ENCODE peak calls at places on chromosomes 11 and 22, in eight cellular contexts. D is NCI-H146; P is RPMI8226; U is NCI-H2029; I is effector memory CD8-positive, alpha-beta T cell; H is trophoblast cell; Y is EL; V is spleen. B is an unnamed sample.

GRCh38 chr11:8777907-8778767 is 95.5 kb downstream of the RPL27A start:
- DNase-seq in D (no peak), P (no peak), U (no peak), I (no peak), H (no peak), Y (peak), V (no peak), B (no peak)

GRCh38 chr22:46958191-46958590 is 195.7 kb downstream of the TBC1D22A start:
- DNase-seq in D (no peak), P (no peak), U (no peak), I (no peak), H (no peak), Y (no peak), V (no peak), B (no peak)

GRCh38 chr11:111735262-111736116 is 30.7 kb downstream of the PPP2R1B start:
- DNase-seq in D (peak), P (no peak), U (peak), I (no peak), H (peak), Y (peak), V (peak), B (no peak)

GRCh38 chr11:44031549-44031948 is 16.2 kb upstream of the ACCSL start:
- DNase-seq in D (no peak), P (no peak), U (no peak), I (no peak), H (no peak), Y (no peak), V (no peak), B (no peak)

GRCh38 chr11:75536786-75537629 is 11.3 kb upstream of the GDPD5 start:
- DNase-seq in D (no peak), P (peak), U (no peak), I (peak), H (peak), Y (no peak), V (no peak), B (peak)

GRCh38 chr22:24433001-24433867 is 5.8 kb downstream of the ADORA2A start:
- DNase-seq in D (no peak), P (no peak), U (no peak), I (no peak), H (no peak), Y (no peak), V (peak), B (no peak)

GRCh38 chr22:40588726-40589125 is 47.8 kb downstream of the MRTFA start:
- DNase-seq in D (no peak), P (no peak), U (no peak), I (no peak), H (peak), Y (peak), V (no peak), B (no peak)

GRCh38 chr11:119791701-119792151 is 62.7 kb upstream of the NECTIN1 start:
- DNase-seq in D (peak), P (no peak), U (no peak), I (no peak), H (no peak), Y (no peak), V (peak), B (no peak)

GRCh38 chr11:10899542-10899830 is 41.6 kb upstream of the ZBED5 start:
- DNase-seq in D (no peak), P (no peak), U (no peak), I (no peak), H (no peak), Y (no peak), V (no peak), B (no peak)